ENCODE peak calls at places on chromosome 12, in four cellular contexts. U is IMR-90, Z is H1, Y is mesendoderm. D is an unnamed sample.

GRCh38 chr12:90618606-90619005 is 336.4 kb downstream of the CCER1 start:
- DNase-seq in U (peak), Z (no peak), Y (no peak), D (no peak)

GRCh38 chr12:78970041-78970440 is 105.5 kb downstream of the SYT1 start:
- DNase-seq in U (peak), Z (no peak), Y (no peak), D (no peak)

GRCh38 chr12:87779016-87779415 is 250.2 kb downstream of the C12orf50 start:
- DNase-seq in U (peak), Z (no peak), Y (peak), D (no peak)

GRCh38 chr12:684416-684815 is 21.2 kb upstream of the NINJ2 start:
- DNase-seq in U (no peak), Z (no peak), Y (no peak), D (no peak)

GRCh38 chr12:84719997-84720396 is 192.6 kb downstream of the SLC6A15 start:
- DNase-seq in U (no peak), Z (no peak), Y (no peak), D (no peak)

GRCh38 chr12:12319501-12320322 is 30.3 kb downstream of the MANSC1 start:
- DNase-seq in U (no peak), Z (no peak), Y (peak), D (no peak)

GRCh38 chr12:119547016-119547415 is 46.6 kb upstream of the TMEM233 start:
- DNase-seq in U (no peak), Z (no peak), Y (no peak), D (no peak)

GRCh38 chr12:114827460-114827859 is 143.5 kb upstream of the TBX3 start:
- DNase-seq in U (no peak), Z (no peak), Y (no peak), D (no peak)

GRCh38 chr12:46110928-46111699 is 120.7 kb upstream of the SCAF11 start:
- DNase-seq in U (no peak), Z (no peak), Y (no peak), D (no peak)

GRCh38 chr12:38149395-38150073 is 167.0 kb upstream of the ALG10B start:
- DNase-seq in U (no peak), Z (no peak), Y (no peak), D (no peak)

GRCh38 chr12:50101663-50102062 is 2.1 kb upstream of the GPD1 start:
- DNase-seq in U (peak), Z (no peak), Y (peak), D (peak)

GRCh38 chr12:20525064-20525610 is 156.8 kb downstream of the PDE3A start:
- DNase-seq in U (peak), Z (no peak), Y (no peak), D (no peak)

GRCh38 chr12:87847147-87847546 is 182.1 kb downstream of the C12orf50 start:
- DNase-seq in U (no peak), Z (no peak), Y (peak), D (peak)

GRCh38 chr12:71011261-71011660 is 90.7 kb upstream of the PTPRR start:
- DNase-seq in U (no peak), Z (no peak), Y (no peak), D (no peak)

GRCh38 chr12:121241203-121241970 is 31.5 kb downstream of the P2RX4 start:
- DNase-seq in U (no peak), Z (no peak), Y (no peak), D (no peak)

GRCh38 chr12:106037524-106038298 is 101.0 kb downstream of the NUAK1 start:
- DNase-seq in U (no peak), Z (no peak), Y (no peak), D (no peak)

GRCh38 chr12:115260807-115261161 is 576.8 kb upstream of the TBX3 start:
- DNase-seq in U (no peak), Z (no peak), Y (no peak), D (no peak)

GRCh38 chr12:29739279-29739991 is 44.3 kb downstream of the TMTC1 start:
- DNase-seq in U (peak), Z (no peak), Y (no peak), D (no peak)

GRCh38 chr12:111248221-111248620 is 120.7 kb downstream of the PHETA1 start:
- DNase-seq in U (no peak), Z (no peak), Y (peak), D (no peak)

GRCh38 chr12:113876160-113876559 is 90.0 kb downstream of the RBM19 start:
- DNase-seq in U (no peak), Z (no peak), Y (no peak), D (no peak)

GRCh38 chr12:124620606-124621295 is 53.3 kb upstream of the NCOR2 start:
- DNase-seq in U (peak), Z (no peak), Y (no peak), D (no peak)

GRCh38 chr12:116628989-116629388 is 69.8 kb downstream of the MAP1LC3B2 start:
- DNase-seq in U (no peak), Z (no peak), Y (no peak), D (no peak)

GRCh38 chr12:125079943-125080645 is 14.9 kb downstream of the AACS start:
- DNase-seq in U (no peak), Z (no peak), Y (no peak), D (no peak)

GRCh38 chr12:54075974-54076373 is 22.3 kb downstream of the HOXC4 start:
- DNase-seq in U (no peak), Z (peak), Y (no peak), D (peak)

GRCh38 chr12:124636138-124636968 is 68.9 kb upstream of the NCOR2 start:
- DNase-seq in U (peak), Z (no peak), Y (peak), D (no peak)

GRCh38 chr12:75706786-75707605 is 195.6 kb upstream of the KRR1 start:
- DNase-seq in U (peak), Z (no peak), Y (no peak), D (no peak)

GRCh38 chr12:125057708-125058107 is 7.5 kb upstream of the AACS start:
- DNase-seq in U (no peak), Z (no peak), Y (no peak), D (no peak)

GRCh38 chr12:101759396-101760047 is 20.3 kb upstream of the SYCP3 start:
- DNase-seq in U (peak), Z (no peak), Y (peak), D (no peak)

DNA sequence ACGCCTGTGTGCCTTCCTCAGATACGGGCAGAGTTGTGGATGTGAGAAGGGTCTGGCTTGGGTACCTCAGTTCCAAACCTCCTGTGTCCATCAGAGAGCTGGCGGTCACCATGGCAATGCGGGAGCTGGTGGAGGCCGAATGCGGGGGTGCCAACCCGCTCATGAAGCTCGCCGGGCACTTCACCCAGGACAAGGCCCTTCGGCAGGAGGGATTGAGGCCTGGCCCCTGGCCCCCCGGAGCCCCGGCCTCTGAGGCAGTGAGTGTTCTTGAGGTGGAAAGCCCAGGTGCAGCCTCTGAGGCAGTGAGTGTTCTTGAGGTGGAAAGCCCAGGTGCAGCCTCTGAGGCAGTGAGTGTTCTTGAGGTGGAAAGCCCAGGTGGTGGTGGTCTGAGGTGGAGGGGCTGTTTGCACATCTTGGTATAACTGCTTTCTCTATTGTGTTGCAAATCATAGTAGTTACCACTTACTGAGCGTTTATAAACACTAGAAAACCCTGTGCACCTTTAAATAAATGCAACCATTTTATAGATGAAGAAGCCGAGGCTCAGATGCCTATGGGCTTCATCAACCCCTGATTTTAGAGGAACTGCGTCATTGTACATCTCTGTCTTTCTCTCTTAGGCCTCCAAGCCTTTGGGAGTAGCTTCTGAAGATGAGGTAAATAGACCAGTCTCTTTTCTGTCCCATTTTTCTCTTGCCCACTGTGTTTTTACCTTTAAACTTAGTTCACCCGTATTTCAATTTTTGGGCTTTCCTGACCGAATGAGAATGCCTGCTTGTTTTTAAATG is 976 bp downstream of the PEX5 start:
- DNase-seq in U (peak), Z (no peak), Y (peak), D (peak)
- H4K8ac ChIP-seq in U (peak), Z (peak), Y (no peak), D (no peak)

GRCh38 chr12:58313091-58313855 is 371.9 kb downstream of the ATP23 start:
- DNase-seq in U (peak), Z (no peak), Y (no peak), D (no peak)
- H4K5ac ChIP-seq in U (peak), Z (no peak), Y (no peak), D (no peak)

GRCh38 chr12:100533326-100533725 is 40.2 kb upstream of the GAS2L3 start:
- DNase-seq in U (no peak), Z (no peak), Y (no peak), D (no peak)

GRCh38 chr12:100529951-100530350 is 43.5 kb upstream of the GAS2L3 start:
- DNase-seq in U (no peak), Z (no peak), Y (no peak), D (no peak)

GRCh38 chr12:100528471-100529139 is 44.9 kb upstream of the GAS2L3 start:
- DNase-seq in U (no peak), Z (no peak), Y (no peak), D (no peak)

GRCh38 chr12:100528044-100528443 is 45.4 kb upstream of the GAS2L3 start:
- DNase-seq in U (no peak), Z (no peak), Y (no peak), D (no peak)
- H3K4ac ChIP-seq in U (no peak), Z (no peak), Y (no peak), D (no peak)

GRCh38 chr12:130806574-130806973 is 32.5 kb downstream of the STX2 start:
- DNase-seq in U (no peak), Z (no peak), Y (peak), D (no peak)
- H4K8ac ChIP-seq in U (no peak), Z (no peak), Y (no peak), D (no peak)

GRCh38 chr12:104459556-104459909 is 2.8 kb downstream of the CHST11 start:
- DNase-seq in U (no peak), Z (no peak), Y (no peak), D (no peak)
- H4K5ac ChIP-seq in U (no peak), Z (no peak), Y (no peak), D (no peak)

DNA sequence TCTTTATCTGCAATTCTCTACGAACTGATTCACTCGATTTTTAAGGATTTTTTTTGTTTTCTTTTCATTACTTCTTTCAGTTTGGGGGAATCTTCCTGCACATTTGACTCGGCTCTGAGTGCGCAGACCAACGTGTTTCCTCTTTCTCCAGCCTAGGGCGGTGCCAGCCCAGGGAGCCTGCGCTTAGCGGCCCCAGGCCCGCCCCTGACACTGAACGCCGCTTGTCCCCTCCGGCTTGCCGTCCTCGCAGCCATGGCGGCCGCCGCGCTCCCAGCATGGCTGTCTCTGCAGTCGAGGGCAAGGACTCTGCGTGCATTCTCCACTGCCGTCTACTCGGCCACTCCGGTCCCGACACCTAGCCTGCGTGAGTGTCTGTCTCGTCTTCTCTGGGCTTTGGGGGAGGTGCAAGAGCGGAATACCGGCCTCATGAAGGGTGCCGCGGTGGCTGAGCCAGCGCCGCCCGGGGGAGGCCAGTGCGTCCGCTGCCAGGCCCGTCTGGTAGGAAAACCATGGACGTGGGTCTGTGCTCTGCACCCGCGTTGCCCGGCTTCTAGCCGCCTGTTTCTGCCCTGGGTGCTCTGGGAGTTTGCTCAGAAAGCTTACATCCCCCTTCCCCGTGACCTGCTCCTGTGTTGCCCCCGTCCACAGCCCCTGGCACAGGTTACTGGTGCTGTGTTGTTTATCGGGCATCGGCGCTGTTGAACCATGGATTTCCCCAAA is at the start of gene MRPS35:
- DNase-seq in U (peak), Z (peak), Y (peak), D (peak)
- H3K4ac ChIP-seq in U (peak), Z (peak), Y (peak), D (no peak)

DNA sequence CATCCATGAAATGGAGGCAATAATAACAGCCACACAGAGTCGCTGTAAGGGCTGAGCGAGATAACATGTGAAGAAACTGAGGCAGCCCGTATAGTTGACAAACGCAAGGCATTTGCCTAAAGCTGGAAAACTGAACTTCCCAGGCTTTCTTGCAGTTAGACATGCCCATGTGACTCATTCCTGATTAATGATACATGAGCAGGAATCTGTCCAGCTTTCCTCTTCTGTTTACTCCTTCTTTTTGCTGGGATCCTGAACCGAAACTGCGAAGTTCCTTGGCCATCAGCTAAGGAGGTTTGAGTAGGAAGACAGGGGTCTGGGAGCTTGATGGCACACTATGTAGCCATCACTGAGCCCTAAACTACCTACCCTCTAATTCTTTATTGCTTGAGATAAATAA is 52.2 kb downstream of the ST8SIA1 start:
- DNase-seq in U (peak), Z (no peak), Y (no peak), D (no peak)
- H4K8ac ChIP-seq in U (no peak), Z (no peak), Y (no peak), D (no peak)

DNA sequence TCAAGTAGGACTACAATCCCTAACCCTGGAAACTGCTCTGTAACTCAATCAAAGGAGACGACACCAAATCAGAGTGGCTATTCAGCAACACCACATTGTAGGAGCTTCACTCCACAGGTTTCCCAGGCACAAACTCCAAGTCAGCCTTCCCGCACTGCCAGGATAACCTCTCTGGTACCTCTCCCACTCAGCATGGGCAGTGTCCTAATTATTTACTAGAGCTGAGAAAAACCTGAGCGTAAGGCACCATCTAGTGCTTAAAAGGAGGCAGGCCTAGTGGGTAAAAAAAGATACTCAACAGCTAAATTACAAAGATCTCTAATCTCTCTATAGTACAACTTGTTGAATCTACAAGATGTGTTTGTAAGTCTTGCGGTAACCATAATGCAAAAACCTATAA is 36.1 kb downstream of the PARP11 start:
- DNase-seq in U (no peak), Z (no peak), Y (peak), D (peak)
- H4K5ac ChIP-seq in U (no peak), Z (no peak), Y (no peak), D (no peak)

GRCh38 chr12:132413931-132414588 is 75.9 kb upstream of the FBRSL1 start:
- DNase-seq in U (no peak), Z (no peak), Y (no peak), D (no peak)
- H3K4ac ChIP-seq in U (no peak), Z (no peak), Y (no peak), D (no peak)

D was measured in H9.